ENCODE peak calls at places on chromosomes 6 and 20, in four cellular contexts. K is GM12878, J is SK-N-SH, I is K562. P is an unnamed sample.

GRCh38 chr6:137056121-137056880 is 11.5 kb upstream of the IL20RA start:
- DNase-seq in K (no peak), J (no peak), I (no peak), P (no peak)

GRCh38 chr6:57313009-57313408 is 4.4 kb upstream of the PRIM2 start:
- DNase-seq in K (no peak), J (no peak), I (no peak), P (no peak)

GRCh38 chr6:161035182-161035980 is 43.8 kb downstream of the MAP3K4 start:
- DNase-seq in K (peak; percentile 51), J (no peak), I (no peak), P (no peak)

GRCh38 chr6:169139179-169139971 is 114.3 kb downstream of the THBS2 start:
- DNase-seq in K (no peak), J (no peak), I (no peak), P (no peak)

GRCh38 chr6:53813096-53813495 is 18.3 kb downstream of the LRRC1 start:
- DNase-seq in K (no peak), J (no peak), I (no peak), P (no peak)

GRCh38 chr6:101883398-101883975 is 490.0 kb downstream of the GRIK2 start:
- DNase-seq in K (no peak), J (no peak), I (no peak), P (no peak)

GRCh38 chr20:58014628-58015315 is 213.7 kb downstream of the ANKRD60 start:
- DNase-seq in K (no peak), J (no peak), I (no peak), P (no peak)

GRCh38 chr20:35104685-35105295 is 12.2 kb upstream of the TRPC4AP start:
- DNase-seq in K (no peak), J (no peak), I (no peak), P (no peak)

GRCh38 chr6:128417698-128418097 is 102.7 kb downstream of the PTPRK start:
- DNase-seq in K (no peak), J (no peak), I (no peak), P (no peak)

GRCh38 chr6:53466257-53466656 is 78.6 kb downstream of the GCLC start:
- DNase-seq in K (no peak), J (no peak), I (no peak), P (no peak)

GRCh38 chr6:27138398-27138797 is 109.1 kb upstream of the PRSS16 start:
- DNase-seq in K (no peak), J (no peak), I (no peak), P (no peak)

GRCh38 chr6:115894426-115894992 is 166.2 kb downstream of the FRK start:
- DNase-seq in K (no peak), J (no peak), I (no peak), P (no peak)

GRCh38 chr6:115901896-115902295 is 158.8 kb downstream of the FRK start:
- DNase-seq in K (no peak), J (no peak), I (no peak), P (no peak)

GRCh38 chr6:115896538-115897129 is 164.1 kb downstream of the FRK start:
- DNase-seq in K (no peak), J (peak; percentile 58), I (peak; percentile 22), P (no peak)

GRCh38 chr6:115899883-115900282 is 160.8 kb downstream of the FRK start:
- DNase-seq in K (no peak), J (no peak), I (no peak), P (no peak)

GRCh38 chr6:115898246-115898645 is 162.4 kb downstream of the FRK start:
- DNase-seq in K (no peak), J (no peak), I (no peak), P (no peak)
- TF ChIP-seq NRF1 in K (no peak), J (no peak), I (no peak), P (no peak)

GRCh38 chr6:41552723-41553122 is 6.5 kb downstream of the FOXP4 start:
- DNase-seq in K (no peak), J (no peak), I (no peak), P (no peak)
- H3K4me2 ChIP-seq in K (no peak overlapping the region), J (no peak overlapping the region), I (no peak overlapping the region), P (peak overlapping the region; percentile 48)

GRCh38 chr6:15077964-15078363 is 167.9 kb upstream of the JARID2 start:
- DNase-seq in K (no peak), J (no peak), I (no peak), P (peak; percentile 88)
- TF ChIP-seq NRF1 in K (no peak), J (no peak), I (no peak), P (no peak)

GRCh38 chr6:46099952-46100351 is 29.8 kb upstream of the ENPP4 start:
- DNase-seq in K (no peak), J (no peak), I (no peak), P (no peak)

GRCh38 chr6:46097381-46097780 is 32.4 kb upstream of the ENPP4 start:
- DNase-seq in K (no peak), J (no peak), I (no peak), P (no peak)

GRCh38 chr6:46102123-46102522 is 27.7 kb upstream of the ENPP4 start:
- DNase-seq in K (no peak), J (no peak), I (no peak), P (no peak)

GRCh38 chr6:46095251-46095650 is 34.5 kb upstream of the ENPP4 start:
- DNase-seq in K (no peak), J (no peak), I (no peak), P (no peak)

GRCh38 chr6:46098678-46099077 is 31.1 kb upstream of the ENPP4 start:
- DNase-seq in K (no peak), J (no peak), I (no peak), P (no peak)
- H3K4me2 ChIP-seq in K (no peak overlapping the region), J (no peak overlapping the region), I (no peak overlapping the region), P (no peak overlapping the region)

GRCh38 chr6:131949615-131949908 is 1.6 kb downstream of the CCN2 start:
- DNase-seq in K (no peak), J (no peak), I (no peak), P (no peak)
- TF ChIP-seq NRF1 in K (no peak), J (no peak), I (no peak), P (no peak)

DNA sequence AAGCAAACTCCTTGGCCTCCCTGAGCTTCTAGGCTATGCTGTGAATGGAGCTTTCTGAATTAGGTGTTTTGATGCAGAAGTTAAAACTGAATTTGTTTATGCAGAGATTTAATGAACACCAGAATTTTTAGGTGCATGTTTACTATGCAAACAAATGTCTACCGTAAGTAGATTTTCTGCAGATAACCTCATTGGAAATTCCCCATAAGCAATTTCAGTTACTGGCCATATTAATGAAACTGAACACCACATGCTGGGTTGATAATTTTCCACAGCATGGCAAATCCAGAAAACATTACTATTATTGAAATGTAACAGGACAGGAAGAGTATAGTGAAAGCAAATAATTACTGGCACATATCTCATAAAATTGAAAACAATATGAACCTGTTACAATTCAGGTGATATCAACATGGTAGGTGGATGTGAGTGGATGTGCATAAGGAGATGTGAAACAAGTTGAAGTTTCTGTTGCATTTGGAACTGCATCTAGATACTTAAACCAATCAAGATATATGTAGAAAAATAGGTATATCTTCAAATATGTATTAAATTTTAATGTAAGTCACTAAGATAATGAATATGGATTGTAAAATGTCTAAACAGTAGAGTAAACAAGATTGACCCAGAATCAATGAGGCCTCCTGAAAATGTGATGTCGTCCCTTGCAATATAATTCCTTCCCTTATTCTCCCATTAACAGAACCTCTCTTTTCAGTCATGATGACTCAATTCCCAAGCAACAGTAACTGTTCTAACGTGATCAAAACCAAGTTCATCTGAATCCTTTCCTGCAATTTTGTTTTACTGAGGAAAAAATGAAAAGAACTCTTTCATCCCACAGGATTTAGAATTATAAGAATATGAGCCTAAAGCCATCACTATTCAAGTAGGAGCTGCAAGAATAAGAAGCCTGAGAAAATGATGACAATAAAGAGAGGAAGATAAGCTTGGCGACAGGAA is 11.0 kb downstream of the PTCHD4 start:
- DNase-seq in K (no peak), J (no peak), I (no peak), P (no peak)
- H3K4me2 ChIP-seq in K (no peak overlapping the region), J (peak overlapping the region; percentile 43), I (no peak overlapping the region), P (no peak overlapping the region)

DNA sequence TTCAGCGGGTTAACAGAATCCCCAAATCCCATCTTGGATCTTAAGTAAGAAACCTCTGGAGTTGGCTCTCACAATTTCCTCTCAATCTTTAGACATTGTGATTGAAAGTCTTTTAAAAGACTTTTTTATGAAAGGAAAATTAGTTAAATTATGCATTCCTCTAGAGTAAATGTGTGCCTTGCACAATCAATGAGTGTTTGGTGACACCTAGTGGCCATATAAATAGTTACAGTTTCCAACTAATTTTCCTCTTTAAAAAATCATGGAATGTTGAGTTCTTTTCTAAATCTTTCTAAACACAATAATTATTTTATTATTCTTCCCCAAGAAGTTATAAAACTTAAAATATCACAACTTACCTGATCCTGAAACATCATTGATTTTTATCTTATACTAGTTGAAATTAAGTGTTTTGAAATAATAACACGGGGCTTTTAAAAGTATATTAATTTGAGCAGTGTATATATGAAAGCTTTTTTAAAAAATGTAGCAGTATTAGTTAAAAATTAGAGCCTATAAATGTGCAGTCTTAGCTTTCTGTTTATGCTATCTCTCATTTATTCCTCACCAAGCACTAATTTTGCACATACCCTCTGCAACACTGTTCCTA is 66.3 kb downstream of the PKHD1 start:
- DNase-seq in K (no peak), J (peak; percentile 14), I (peak; percentile 33), P (no peak)
- TF ChIP-seq NRF1 in K (no peak), J (no peak), I (no peak), P (no peak)

DNA sequence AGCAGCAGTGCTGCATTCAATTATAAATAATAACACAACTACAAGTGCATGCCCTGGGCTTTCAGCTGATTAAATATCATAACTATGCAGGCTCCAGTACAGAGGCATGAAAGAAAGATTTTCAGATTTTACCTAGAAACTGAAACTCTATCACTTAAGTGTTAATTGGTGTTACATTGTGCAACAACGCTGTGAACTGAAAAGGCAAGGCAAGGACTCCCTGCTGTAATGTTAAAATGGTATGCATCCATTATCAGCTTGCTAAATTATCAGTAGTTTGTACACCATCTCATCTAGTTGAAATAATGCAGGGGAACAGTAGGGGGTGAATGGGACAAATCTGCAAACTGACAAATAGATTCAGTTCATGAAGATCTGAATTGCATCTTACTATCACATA is 976.7 kb upstream of the MANEA start:
- DNase-seq in K (no peak), J (no peak), I (no peak), P (no peak)
- H3K4me2 ChIP-seq in K (no peak overlapping the region), J (no peak overlapping the region), I (no peak overlapping the region), P (no peak overlapping the region)

GRCh38 chr20:4256886-4257285 is 241.5 kb upstream of the RNF24 start:
- DNase-seq in K (no peak), J (no peak), I (no peak), P (no peak)
- TF ChIP-seq NRF1 in K (no peak), J (no peak), I (no peak), P (no peak)

GRCh38 chr6:151377095-151377494 is 14.3 kb downstream of the ZBTB2 start:
- DNase-seq in K (no peak), J (no peak), I (no peak), P (no peak)
- H3K4me2 ChIP-seq in K (peak overlapping the region; percentile 62), J (no peak overlapping the region), I (no peak overlapping the region), P (no peak overlapping the region)